ENCODE peak calls at places on chromosomes 4 and X, in ten cellular contexts. R is natural killer cell, W is frontal cortex, L is AG20443, A is ELF-1, X is cardiac fibroblast, N is NCI-H2081, M is COR-L47, E is GM04503, O is ACHN. G is an unnamed sample.

GRCh38 chr4:14091966-14092365 is 464.4 kb upstream of the BOD1L1 start:
- DNase-seq in O (no peak), L (no peak), E (no peak), R (no peak), W (no peak), N (no peak), M (no peak), X (no peak), A (no peak), G (no peak)

GRCh38 chrX:110180176-110180927 is 137.5 kb downstream of the AMMECR1 start:
- DNase-seq in M (no peak), O (peak; percentile 40), W (no peak), E (peak; percentile 37), A (peak; percentile 48), L (peak; percentile 66), N (no peak), R (no peak), X (peak; percentile 73), G (peak; percentile 55)

GRCh38 chrX:101287402-101287801 is 3.7 kb downstream of the TAF7L start:
- DNase-seq in O (peak; percentile 29), X (peak; percentile 56), R (no peak), M (peak; percentile 2), W (no peak), L (peak; percentile 24), E (peak; percentile 11), N (peak; percentile 50), A (no peak), G (peak; percentile 49)

GRCh38 chr4:107896158-107896645 is 35.1 kb upstream of the CYP2U1 start:
- DNase-seq in L (peak; percentile 81), E (peak; percentile 92), R (no peak), O (peak; percentile 93), M (no peak), A (no peak), N (no peak), X (peak; percentile 89), W (no peak), G (peak; percentile 80)

GRCh38 chr4:42397635-42398447 is 553 bp downstream of the SHISA3 start:
- DNase-seq in R (no peak), E (no peak), W (no peak), X (peak; percentile 47), L (no peak), A (peak; percentile 66), N (peak; percentile 27), O (peak; percentile 23), M (peak; percentile 52), G (peak; percentile 17)

GRCh38 chr4:126969781-126970180 is 663.0 kb upstream of the INTU start:
- DNase-seq in M (no peak), W (no peak), O (no peak), E (no peak), A (no peak), L (no peak), X (no peak), N (no peak), R (no peak), G (no peak)

GRCh38 chr4:41142946-41143720 is 71.2 kb downstream of the APBB2 start:
- DNase-seq in M (no peak), O (peak; percentile 90), R (no peak), L (peak; percentile 85), X (peak; percentile 96), E (peak; percentile 93), W (no peak), A (no peak), N (no peak), G (peak; percentile 82)

GRCh38 chr4:2647403-2648158 is 108.6 kb downstream of the TNIP2 start:
- DNase-seq in X (no peak), L (no peak), N (peak; percentile 4), M (no peak), E (no peak), O (no peak), W (no peak), A (no peak), R (no peak), G (no peak)

GRCh38 chr4:108247511-108248088 is 78.9 kb upstream of the LEF1 start:
- DNase-seq in W (no peak), A (peak; percentile 29), L (no peak), X (no peak), R (no peak), N (no peak), M (peak; percentile 91), E (no peak), O (no peak), G (no peak)

GRCh38 chr4:103306870-103307345 is 108.8 kb upstream of the CENPE start:
- DNase-seq in E (no peak), W (peak; percentile 5), O (no peak), X (no peak), L (peak; percentile 7), A (peak; percentile 72), R (no peak), M (no peak), N (no peak), G (peak; percentile 8)

GRCh38 chr4:83022724-83023427 is 12.1 kb upstream of the COPS4 start:
- DNase-seq in X (no peak), M (no peak), N (no peak), A (no peak), L (peak; percentile 52), R (no peak), E (no peak), W (no peak), O (no peak), G (peak; percentile 53)

GRCh38 chr4:31193516-31193915 is 473.3 kb downstream of the PCDH7 start:
- DNase-seq in O (no peak), A (no peak), L (no peak), R (no peak), N (peak; percentile 72), X (no peak), E (no peak), W (no peak), M (peak; percentile 90), G (no peak)

GRCh38 chr4:180059216-180059881 is 2183.9 kb upstream of the TENM3 start:
- DNase-seq in E (no peak), W (peak; percentile 18), R (no peak), O (no peak), X (no peak), L (no peak), A (peak; percentile 52), M (no peak), N (peak; percentile 28), G (no peak)

GRCh38 chr4:139704915-139705485 is 39.4 kb downstream of the MGST2 start:
- DNase-seq in M (no peak), N (no peak), W (no peak), L (no peak), X (peak; percentile 26), R (no peak), O (peak; percentile 7), A (no peak), E (no peak), G (no peak)

GRCh38 chr4:174775366-174775765 is 53.7 kb downstream of the GLRA3 start:
- DNase-seq in W (no peak), A (no peak), L (no peak), O (no peak), X (no peak), M (no peak), R (no peak), N (no peak), E (no peak), G (no peak)

GRCh38 chrX:2831471-2832228 is 2.9 kb downstream of the GYG2 start:
- DNase-seq in O (no peak), M (no peak), L (no peak), W (no peak), X (no peak), A (no peak), N (no peak), R (no peak), E (no peak), G (no peak)

GRCh38 chr4:186002853-186003252 is 66.1 kb upstream of the TLR3 start:
- DNase-seq in A (no peak), M (no peak), O (no peak), R (no peak), X (no peak), L (no peak), N (no peak), E (no peak), W (no peak), G (no peak)

GRCh38 chr4:94419956-94420355 is 31.8 kb upstream of the PDLIM5 start:
- DNase-seq in A (no peak), N (no peak), X (peak; percentile 69), M (no peak), R (no peak), O (peak; percentile 14), W (no peak), E (no peak), L (peak; percentile 25), G (peak; percentile 24)

GRCh38 chr4:93092765-93093164 is 735.8 kb upstream of the ATOH1 start:
- DNase-seq in R (no peak), M (no peak), X (no peak), A (no peak), O (no peak), E (no peak), W (no peak), L (no peak), N (no peak), G (no peak)

GRCh38 chr4:153232768-153233167 is 28.5 kb downstream of the TRIM2 start:
- DNase-seq in M (no peak), E (no peak), L (peak; percentile 27), W (no peak), N (no peak), O (peak; percentile 34), X (peak; percentile 48), A (peak; percentile 87), R (no peak), G (no peak)

GRCh38 chr4:13173974-13174373 is 310.2 kb downstream of the RAB28 start:
- DNase-seq in X (peak; percentile 28), L (peak; percentile 56), O (no peak), W (no peak), A (peak; percentile 21), E (no peak), R (no peak), N (no peak), M (no peak), G (no peak)

GRCh38 chr4:1927675-1928074 is 56.5 kb downstream of the NSD2 start:
- DNase-seq in R (no peak), L (no peak), M (no peak), W (no peak), N (no peak), X (peak; percentile 51), O (no peak), E (no peak), A (no peak), G (no peak)

GRCh38 chrX:105211051-105211575 is 9.4 kb downstream of the TEX13A start:
- DNase-seq in E (no peak), N (no peak), M (no peak), R (no peak), O (no peak), A (no peak), W (no peak), L (no peak), X (peak; percentile 1), G (no peak)

GRCh38 chr4:53991821-53992220 is 72.6 kb downstream of the CHIC2 start:
- DNase-seq in R (no peak), W (no peak), N (no peak), A (no peak), O (no peak), M (no peak), X (no peak), L (no peak), E (no peak), G (no peak)

G was measured in GM03348.